ENCODE peak calls at places on chromosome 22, in seven cellular contexts. One of them, this sample, is unnamed. For H3K4me1, the result is how much of the 10 kb centered on the place peaks cover.

GRCh38 chr22:50209893-50210292 is 9.1 kb downstream of the SELENOO start:
- DNase-seq in H9: no peak
- DNase-seq in neuronal stem cell: no peak
- DNase-seq in IMR-90: peak
- DNase-seq in trophoblast cell: no peak
- DNase-seq in mesenchymal stem cell: peak
- DNase-seq in H1: no peak
- DNase-seq in this sample: peak

GRCh38 chr22:48893288-48894063 is 934.2 kb downstream of the BRD1 start:
- DNase-seq in H9: no peak
- DNase-seq in neuronal stem cell: no peak
- DNase-seq in IMR-90: no peak
- DNase-seq in trophoblast cell: no peak
- DNase-seq in mesenchymal stem cell: no peak
- DNase-seq in H1: no peak
- DNase-seq in this sample: peak

GRCh38 chr22:28435271-28435825 is 244.3 kb downstream of the TTC28 start:
- DNase-seq in H9: no peak
- DNase-seq in neuronal stem cell: no peak
- DNase-seq in IMR-90: no peak
- DNase-seq in trophoblast cell: peak
- DNase-seq in mesenchymal stem cell: no peak
- DNase-seq in H1: no peak
- DNase-seq in this sample: no peak

GRCh38 chr22:27170491-27170890 is 513.1 kb downstream of the MIAT start:
- DNase-seq in H9: no peak
- DNase-seq in neuronal stem cell: no peak
- DNase-seq in IMR-90: peak
- DNase-seq in trophoblast cell: no peak
- DNase-seq in mesenchymal stem cell: peak
- DNase-seq in H1: no peak
- DNase-seq in this sample: no peak

GRCh38 chr22:43974028-43974545 is 18.8 kb downstream of the SAMM50 start:
- DNase-seq in H9: no peak
- DNase-seq in neuronal stem cell: no peak
- DNase-seq in IMR-90: no peak
- DNase-seq in trophoblast cell: no peak
- DNase-seq in mesenchymal stem cell: no peak
- DNase-seq in H1: no peak
- DNase-seq in this sample: no peak

GRCh38 chr22:32904044-32904443 is 102.5 kb downstream of the TIMP3 start:
- DNase-seq in H9: peak
- DNase-seq in neuronal stem cell: peak
- DNase-seq in IMR-90: peak
- DNase-seq in trophoblast cell: peak
- DNase-seq in mesenchymal stem cell: peak
- DNase-seq in H1: no peak
- DNase-seq in this sample: peak

GRCh38 chr22:35491908-35492380 is 48.7 kb upstream of the RASD2 start:
- DNase-seq in H9: no peak
- DNase-seq in neuronal stem cell: no peak
- DNase-seq in IMR-90: no peak
- DNase-seq in trophoblast cell: no peak
- DNase-seq in mesenchymal stem cell: no peak
- DNase-seq in H1: no peak
- DNase-seq in this sample: no peak

GRCh38 chr22:33792837-33793236 is 127.4 kb downstream of the LARGE1 start:
- DNase-seq in H9: no peak
- DNase-seq in neuronal stem cell: no peak
- DNase-seq in IMR-90: no peak
- DNase-seq in trophoblast cell: no peak
- DNase-seq in mesenchymal stem cell: peak
- DNase-seq in H1: no peak
- DNase-seq in this sample: no peak

GRCh38 chr22:24039046-24039445 is 27.9 kb downstream of the CABIN1 start:
- DNase-seq in H9: no peak
- DNase-seq in neuronal stem cell: no peak
- DNase-seq in IMR-90: no peak
- DNase-seq in trophoblast cell: no peak
- DNase-seq in mesenchymal stem cell: no peak
- DNase-seq in H1: no peak
- DNase-seq in this sample: no peak

GRCh38 chr22:47094861-47095330 is 332.4 kb downstream of the TBC1D22A start:
- DNase-seq in H9: no peak
- DNase-seq in neuronal stem cell: no peak
- DNase-seq in IMR-90: no peak
- DNase-seq in trophoblast cell: peak
- DNase-seq in mesenchymal stem cell: no peak
- DNase-seq in H1: no peak
- DNase-seq in this sample: no peak

GRCh38 chr22:24446291-24446611 is 18.9 kb downstream of the ADORA2A start:
- DNase-seq in H9: no peak
- DNase-seq in neuronal stem cell: no peak
- DNase-seq in IMR-90: no peak
- DNase-seq in trophoblast cell: no peak
- DNase-seq in mesenchymal stem cell: no peak
- DNase-seq in H1: no peak
- DNase-seq in this sample: no peak

GRCh38 chr22:45204751-45205623 is 35.7 kb downstream of the KIAA0930 start:
- DNase-seq in H9: no peak
- DNase-seq in neuronal stem cell: no peak
- DNase-seq in IMR-90: no peak
- DNase-seq in trophoblast cell: no peak
- DNase-seq in mesenchymal stem cell: no peak
- DNase-seq in H1: no peak
- DNase-seq in this sample: no peak

GRCh38 chr22:39489094-39490068 is 12.7 kb upstream of the MIEF1 start:
- DNase-seq in H9: no peak
- DNase-seq in neuronal stem cell: no peak
- DNase-seq in IMR-90: no peak
- DNase-seq in trophoblast cell: no peak
- DNase-seq in mesenchymal stem cell: no peak
- DNase-seq in H1: no peak
- DNase-seq in this sample: no peak

GRCh38 chr22:23904855-23905254 is 10.7 kb downstream of the MIF start:
- DNase-seq in H9: no peak
- DNase-seq in neuronal stem cell: no peak
- DNase-seq in IMR-90: no peak
- DNase-seq in trophoblast cell: no peak
- DNase-seq in mesenchymal stem cell: peak
- DNase-seq in H1: no peak
- DNase-seq in this sample: no peak

GRCh38 chr22:49216579-49216978 is 611.1 kb downstream of the BRD1 start:
- DNase-seq in H9: peak
- DNase-seq in neuronal stem cell: no peak
- DNase-seq in IMR-90: no peak
- DNase-seq in trophoblast cell: no peak
- DNase-seq in mesenchymal stem cell: no peak
- DNase-seq in H1: no peak
- DNase-seq in this sample: no peak

GRCh38 chr22:23260645-23261581 is 80.6 kb downstream of the BCR start:
- DNase-seq in H9: no peak
- DNase-seq in neuronal stem cell: no peak
- DNase-seq in IMR-90: no peak
- DNase-seq in trophoblast cell: no peak
- DNase-seq in mesenchymal stem cell: no peak
- DNase-seq in H1: no peak
- DNase-seq in this sample: no peak

GRCh38 chr22:40995821-40996220 is 44.6 kb downstream of the RBX1 start:
- DNase-seq in H9: no peak
- DNase-seq in neuronal stem cell: no peak
- DNase-seq in IMR-90: no peak
- DNase-seq in trophoblast cell: peak
- DNase-seq in mesenchymal stem cell: no peak
- DNase-seq in H1: no peak
- DNase-seq in this sample: no peak

GRCh38 chr22:20576445-20576816 is 69.0 kb downstream of the MED15 start:
- DNase-seq in H9: no peak
- DNase-seq in neuronal stem cell: no peak
- DNase-seq in IMR-90: no peak
- DNase-seq in trophoblast cell: no peak
- DNase-seq in mesenchymal stem cell: no peak
- DNase-seq in H1: no peak
- DNase-seq in this sample: no peak
- H4K8ac ChIP-seq in H9: no peak
- H4K8ac ChIP-seq in neuronal stem cell: no peak
- H4K8ac ChIP-seq in IMR-90: no peak
- H4K8ac ChIP-seq in trophoblast cell: no peak
- H4K8ac ChIP-seq in mesenchymal stem cell: no peak
- H4K8ac ChIP-seq in H1: no peak
- H4K8ac ChIP-seq in this sample: no peak

DNA sequence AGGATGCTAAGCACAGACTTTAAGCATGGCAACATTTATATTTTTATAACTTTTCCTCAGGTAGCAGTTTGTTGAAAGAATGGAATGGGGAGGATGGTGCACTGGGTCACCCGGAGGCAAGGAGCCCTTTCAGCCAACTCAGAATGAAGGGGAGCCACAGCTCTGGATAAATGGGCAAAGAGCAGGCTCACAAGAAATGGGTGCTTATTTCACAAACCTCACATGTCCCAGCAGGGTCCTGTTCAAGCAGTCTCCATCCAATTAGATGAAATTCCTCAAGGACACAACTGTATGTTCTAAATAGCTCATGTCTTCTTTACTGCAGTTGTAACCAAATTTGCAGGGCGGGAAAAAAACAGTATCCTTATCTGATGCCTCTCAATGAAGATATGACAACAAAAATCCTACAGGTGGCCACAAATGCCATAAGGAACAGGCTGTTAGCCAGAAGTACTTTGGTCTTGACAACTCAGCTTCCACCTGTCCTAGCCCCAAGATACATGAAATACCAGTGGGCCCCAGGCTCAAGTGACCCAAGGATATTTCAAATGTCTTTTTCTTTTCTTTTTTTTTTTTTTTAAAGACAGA is 48.2 kb downstream of the MAPK1 start:
- DNase-seq in H9: no peak
- DNase-seq in neuronal stem cell: no peak
- DNase-seq in IMR-90: no peak
- DNase-seq in trophoblast cell: no peak
- DNase-seq in mesenchymal stem cell: no peak
- DNase-seq in H1: no peak
- DNase-seq in this sample: peak
- H3K4me1 ChIP-seq in H9: under half
- H3K4me1 ChIP-seq in neuronal stem cell: under half
- H3K4me1 ChIP-seq in IMR-90: under half
- H3K4me1 ChIP-seq in trophoblast cell: under half
- H3K4me1 ChIP-seq in mesenchymal stem cell: under half
- H3K4me1 ChIP-seq in H1: under half
- H3K4me1 ChIP-seq in this sample: under half

GRCh38 chr22:37254206-37254866 is 10.3 kb upstream of the RAC2 start:
- DNase-seq in H9: no peak
- DNase-seq in neuronal stem cell: no peak
- DNase-seq in IMR-90: peak
- DNase-seq in trophoblast cell: no peak
- DNase-seq in mesenchymal stem cell: peak
- DNase-seq in H1: no peak
- DNase-seq in this sample: no peak

GRCh38 chr22:37253164-37253660 is 9.1 kb upstream of the RAC2 start:
- DNase-seq in H9: no peak
- DNase-seq in neuronal stem cell: no peak
- DNase-seq in IMR-90: no peak
- DNase-seq in trophoblast cell: no peak
- DNase-seq in mesenchymal stem cell: no peak
- DNase-seq in H1: no peak
- DNase-seq in this sample: no peak

GRCh38 chr22:37256075-37256726 is 12.1 kb upstream of the RAC2 start:
- DNase-seq in H9: peak
- DNase-seq in neuronal stem cell: no peak
- DNase-seq in IMR-90: no peak
- DNase-seq in trophoblast cell: no peak
- DNase-seq in mesenchymal stem cell: no peak
- DNase-seq in H1: no peak
- DNase-seq in this sample: no peak

GRCh38 chr22:37254867-37255233 is 10.8 kb upstream of the RAC2 start:
- DNase-seq in H9: no peak
- DNase-seq in neuronal stem cell: no peak
- DNase-seq in IMR-90: peak
- DNase-seq in trophoblast cell: no peak
- DNase-seq in mesenchymal stem cell: peak
- DNase-seq in H1: no peak
- DNase-seq in this sample: no peak

DNA sequence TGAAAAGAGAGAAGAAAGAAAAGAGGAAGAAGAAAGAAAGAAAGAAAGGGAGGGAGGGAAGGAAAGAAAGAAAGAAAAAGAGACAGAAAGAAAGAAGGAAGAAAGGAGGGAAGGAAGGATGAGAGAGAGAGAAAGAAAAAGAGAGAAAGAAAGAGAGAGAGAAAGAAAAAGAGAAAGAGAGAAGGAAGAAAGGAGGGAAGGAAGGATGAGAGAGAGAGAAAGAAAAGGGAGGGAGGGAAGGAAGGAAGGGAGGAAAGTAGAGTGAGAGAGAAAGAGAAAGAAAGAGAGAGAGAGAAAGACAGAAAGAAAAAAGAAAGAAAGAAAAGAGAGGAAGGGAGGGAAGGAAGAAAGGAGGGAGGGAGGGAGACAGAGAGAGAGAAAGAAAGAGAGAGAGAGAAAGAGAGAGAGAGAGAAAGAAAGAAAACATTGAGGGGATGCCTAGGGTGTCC is 11.5 kb upstream of the RAC2 start:
- DNase-seq in H9: no peak
- DNase-seq in neuronal stem cell: no peak
- DNase-seq in IMR-90: no peak
- DNase-seq in trophoblast cell: no peak
- DNase-seq in mesenchymal stem cell: no peak
- DNase-seq in H1: no peak
- DNase-seq in this sample: no peak
- H3K27ac ChIP-seq in H9: no peak
- H3K27ac ChIP-seq in neuronal stem cell: no peak
- H3K27ac ChIP-seq in IMR-90: no peak
- H3K27ac ChIP-seq in trophoblast cell: no peak
- H3K27ac ChIP-seq in mesenchymal stem cell: no peak
- H3K27ac ChIP-seq in H1: no peak
- H3K27ac ChIP-seq in this sample: no peak

GRCh38 chr22:22156348-22156715 is 88.3 kb upstream of the VPREB1 start:
- DNase-seq in H9: no peak
- DNase-seq in neuronal stem cell: no peak
- DNase-seq in IMR-90: no peak
- DNase-seq in trophoblast cell: no peak
- DNase-seq in mesenchymal stem cell: no peak
- DNase-seq in H1: no peak
- DNase-seq in this sample: no peak

GRCh38 chr22:22158207-22158816 is 86.3 kb upstream of the VPREB1 start:
- DNase-seq in H9: no peak
- DNase-seq in neuronal stem cell: no peak
- DNase-seq in IMR-90: no peak
- DNase-seq in trophoblast cell: no peak
- DNase-seq in mesenchymal stem cell: no peak
- DNase-seq in H1: no peak
- DNase-seq in this sample: no peak

GRCh38 chr22:22155607-22156006 is 89.0 kb upstream of the VPREB1 start:
- DNase-seq in H9: no peak
- DNase-seq in neuronal stem cell: no peak
- DNase-seq in IMR-90: no peak
- DNase-seq in trophoblast cell: no peak
- DNase-seq in mesenchymal stem cell: no peak
- DNase-seq in H1: no peak
- DNase-seq in this sample: no peak

GRCh38 chr22:22157500-22157822 is 87.1 kb upstream of the VPREB1 start:
- DNase-seq in H9: no peak
- DNase-seq in neuronal stem cell: no peak
- DNase-seq in IMR-90: no peak
- DNase-seq in trophoblast cell: no peak
- DNase-seq in mesenchymal stem cell: no peak
- DNase-seq in H1: no peak
- DNase-seq in this sample: no peak

GRCh38 chr22:22156716-22157499 is 87.7 kb upstream of the VPREB1 start:
- DNase-seq in H9: peak
- DNase-seq in neuronal stem cell: peak
- DNase-seq in IMR-90: peak
- DNase-seq in trophoblast cell: peak
- DNase-seq in mesenchymal stem cell: peak
- DNase-seq in H1: peak
- DNase-seq in this sample: peak
- H4K8ac ChIP-seq in H9: no peak
- H4K8ac ChIP-seq in neuronal stem cell: no peak
- H4K8ac ChIP-seq in IMR-90: peak
- H4K8ac ChIP-seq in trophoblast cell: peak
- H4K8ac ChIP-seq in mesenchymal stem cell: peak
- H4K8ac ChIP-seq in H1: no peak
- H4K8ac ChIP-seq in this sample: no peak

This sample was measured in mesendoderm.